ENCODE peak calls at places on chromosome 11, in seven cellular contexts. U, I, O, M, F, H and T are unnamed samples.

GRCh38 chr11:64788321-64789215 is 10.2 kb upstream of the SF1 start:
- DNase-seq in U (no peak), I (no peak), O (peak; percentile 49), M (no peak), F (no peak), H (no peak), T (no peak)

GRCh38 chr11:48104562-48104924 is 112.1 kb upstream of the OR4B1 start:
- DNase-seq in U (no peak), I (no peak), O (no peak), M (no peak), F (no peak), H (no peak), T (no peak)

GRCh38 chr11:11442791-11443190 is 89.7 kb upstream of the CSNK2A3 start:
- DNase-seq in U (no peak), I (no peak), O (no peak), M (no peak), F (no peak), H (no peak), T (no peak)

GRCh38 chr11:86692317-86692716 is 19.9 kb upstream of the ME3 start:
- DNase-seq in U (peak; percentile 42), I (no peak), O (no peak), M (no peak), F (no peak), H (no peak), T (no peak)

GRCh38 chr11:122750047-122750446 is 88.3 kb upstream of the CRTAM start:
- DNase-seq in U (no peak), I (no peak), O (no peak), M (no peak), F (no peak), H (no peak), T (no peak)

GRCh38 chr11:35526370-35526792 is 965 bp upstream of the PAMR1 start:
- DNase-seq in U (peak; percentile 65), I (no peak), O (no peak), M (no peak), F (peak; percentile 6), H (no peak), T (no peak)

GRCh38 chr11:127017482-127017881 is 16.9 kb upstream of the KIRREL3 start:
- DNase-seq in U (peak; percentile 93), I (no peak), O (no peak), M (no peak), F (no peak), H (no peak), T (no peak)

GRCh38 chr11:75733346-75734107 is 15.9 kb downstream of the MOGAT2 start:
- DNase-seq in U (no peak), I (no peak), O (peak; percentile 74), M (no peak), F (no peak), H (peak; percentile 52), T (no peak)

GRCh38 chr11:8674859-8675258 is 7.6 kb downstream of the TRIM66 start:
- DNase-seq in U (no peak), I (no peak), O (no peak), M (no peak), F (no peak), H (no peak), T (no peak)

GRCh38 chr11:129766858-129767604 is 48.6 kb upstream of the TMEM45B start:
- DNase-seq in U (peak; percentile 23), I (no peak), O (no peak), M (peak; percentile 37), F (no peak), H (peak; percentile 29), T (no peak)

GRCh38 chr11:59429924-59430516 is 3.8 kb upstream of the OR5A2 start:
- DNase-seq in U (peak; percentile 45), I (peak; percentile 2), O (no peak), M (no peak), F (peak; percentile 3), H (peak; percentile 34), T (peak; percentile 62)

GRCh38 chr11:103794262-103794661 is 242.2 kb upstream of the DDI1 start:
- DNase-seq in U (no peak), I (peak; percentile 66), O (no peak), M (no peak), F (no peak), H (no peak), T (no peak)

GRCh38 chr11:111775024-111775710 is 9.0 kb upstream of the PPP2R1B start:
- DNase-seq in U (peak; percentile 50), I (no peak), O (no peak), M (peak; percentile 14), F (no peak), H (no peak), T (no peak)

GRCh38 chr11:6315811-6316425 is 4.4 kb downstream of the CAVIN3 start:
- DNase-seq in U (peak; percentile 65), I (no peak), O (peak; percentile 67), M (peak; percentile 45), F (no peak), H (peak; percentile 79), T (peak; percentile 68)

GRCh38 chr11:120828847-120829246 is 195.1 kb upstream of the TBCEL start:
- DNase-seq in U (no peak), I (no peak), O (no peak), M (no peak), F (no peak), H (no peak), T (no peak)

GRCh38 chr11:123020968-123021367 is 39.3 kb upstream of the BSX start:
- DNase-seq in U (peak; percentile 49), I (no peak), O (peak; percentile 65), M (peak; percentile 10), F (no peak), H (peak; percentile 76), T (peak; percentile 77)

GRCh38 chr11:293293-293851 is 4.4 kb downstream of the PGGHG start:
- DNase-seq in U (no peak), I (no peak), O (peak; percentile 60), M (no peak), F (no peak), H (no peak), T (no peak)

GRCh38 chr11:63589000-63589399 is 25.2 kb downstream of the PLAAT3 start:
- DNase-seq in U (no peak), I (no peak), O (no peak), M (no peak), F (no peak), H (no peak), T (no peak)

GRCh38 chr11:127458561-127458960 is 458.0 kb upstream of the KIRREL3 start:
- DNase-seq in U (no peak), I (no peak), O (no peak), M (no peak), F (no peak), H (no peak), T (no peak)

GRCh38 chr11:61123775-61124571 is 21.7 kb downstream of the CD5 start:
- DNase-seq in U (no peak), I (no peak), O (no peak), M (no peak), F (no peak), H (no peak), T (no peak)

GRCh38 chr11:134537296-134537695 is 125.3 kb upstream of the B3GAT1 start:
- DNase-seq in U (no peak), I (no peak), O (peak; percentile 27), M (no peak), F (no peak), H (no peak), T (no peak)

DNA sequence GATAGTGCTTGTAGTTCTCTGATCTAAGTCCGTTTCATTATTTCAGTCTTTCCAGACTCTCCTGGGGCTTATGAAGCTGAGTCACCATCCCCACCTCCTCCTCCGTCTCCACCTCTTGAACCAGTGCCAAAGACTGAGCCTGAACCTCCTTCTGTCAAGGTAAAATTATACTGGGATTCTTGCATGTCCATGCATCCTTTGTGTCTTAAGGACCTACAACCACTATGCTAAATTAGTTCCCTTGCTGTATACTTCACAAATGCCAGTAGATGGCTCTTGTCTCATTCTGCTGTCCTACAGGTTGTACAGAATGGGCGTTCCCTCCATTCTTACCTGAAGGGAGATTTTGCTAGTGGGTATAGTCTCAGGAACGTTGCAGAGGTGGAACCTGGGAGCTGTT is 42.2 kb downstream of the POLD3 start:
- DNase-seq in U (peak; percentile 66), I (no peak), O (no peak), M (peak; percentile 14), F (no peak), H (no peak), T (no peak)
- TF ChIP-seq CTCF in U (peak; percentile 30), I (peak; percentile 40), O (peak; percentile 21), M (no peak), F (peak; percentile 31), H (peak; percentile 48), T (no peak)

GRCh38 chr11:125064070-125064469 is 965 bp downstream of the SLC37A2 start:
- DNase-seq in U (no peak), I (no peak), O (no peak), M (no peak), F (no peak), H (no peak), T (no peak)
- TF ChIP-seq CTCF in U (no peak), I (no peak), O (no peak), M (no peak), F (no peak), H (no peak), T (no peak)

DNA sequence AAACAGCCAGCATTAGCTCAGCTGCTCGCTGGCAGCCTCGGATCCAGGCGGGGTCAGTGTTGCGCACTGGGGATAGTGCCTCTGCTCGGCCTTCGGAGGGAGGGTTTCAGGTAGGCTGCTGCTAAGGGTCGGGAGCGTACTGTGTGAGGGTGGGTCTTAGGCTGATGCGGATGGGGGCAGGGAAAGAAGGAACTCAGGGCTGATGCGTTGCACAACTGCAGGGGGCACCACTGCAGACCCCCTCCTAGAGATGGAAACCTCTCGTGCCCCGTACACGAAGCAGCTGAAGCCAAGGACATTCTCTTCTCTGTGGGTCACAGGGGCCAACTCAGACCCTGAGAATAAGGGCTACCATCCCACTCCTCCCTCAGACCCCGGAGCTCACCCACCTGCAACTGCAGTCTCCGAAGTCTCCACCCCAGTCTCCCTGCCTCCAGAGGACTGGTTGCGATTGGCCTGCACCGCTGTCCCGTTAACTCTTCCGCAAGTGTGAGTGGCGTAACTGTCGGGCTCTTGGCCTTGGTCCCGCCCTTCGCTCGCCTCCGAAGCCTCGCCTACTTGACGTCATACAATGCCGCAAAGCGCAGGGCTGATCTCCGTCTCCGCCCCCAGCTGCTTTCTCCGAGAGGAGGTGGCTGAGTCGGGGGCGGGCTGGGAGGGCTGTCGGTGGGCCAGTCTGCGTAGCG is at the start of gene KBTBD3:
- DNase-seq in U (peak; percentile 99), I (peak; percentile 98), O (peak; percentile 99), M (peak; percentile 99), F (peak; percentile 97), H (peak; percentile 93), T (peak; percentile 93)
- TF ChIP-seq CTCF in U (no peak), I (peak; percentile 52), O (peak; percentile 41), M (peak; percentile 48), F (peak; percentile 76), H (peak; percentile 65), T (peak; percentile 37)

DNA sequence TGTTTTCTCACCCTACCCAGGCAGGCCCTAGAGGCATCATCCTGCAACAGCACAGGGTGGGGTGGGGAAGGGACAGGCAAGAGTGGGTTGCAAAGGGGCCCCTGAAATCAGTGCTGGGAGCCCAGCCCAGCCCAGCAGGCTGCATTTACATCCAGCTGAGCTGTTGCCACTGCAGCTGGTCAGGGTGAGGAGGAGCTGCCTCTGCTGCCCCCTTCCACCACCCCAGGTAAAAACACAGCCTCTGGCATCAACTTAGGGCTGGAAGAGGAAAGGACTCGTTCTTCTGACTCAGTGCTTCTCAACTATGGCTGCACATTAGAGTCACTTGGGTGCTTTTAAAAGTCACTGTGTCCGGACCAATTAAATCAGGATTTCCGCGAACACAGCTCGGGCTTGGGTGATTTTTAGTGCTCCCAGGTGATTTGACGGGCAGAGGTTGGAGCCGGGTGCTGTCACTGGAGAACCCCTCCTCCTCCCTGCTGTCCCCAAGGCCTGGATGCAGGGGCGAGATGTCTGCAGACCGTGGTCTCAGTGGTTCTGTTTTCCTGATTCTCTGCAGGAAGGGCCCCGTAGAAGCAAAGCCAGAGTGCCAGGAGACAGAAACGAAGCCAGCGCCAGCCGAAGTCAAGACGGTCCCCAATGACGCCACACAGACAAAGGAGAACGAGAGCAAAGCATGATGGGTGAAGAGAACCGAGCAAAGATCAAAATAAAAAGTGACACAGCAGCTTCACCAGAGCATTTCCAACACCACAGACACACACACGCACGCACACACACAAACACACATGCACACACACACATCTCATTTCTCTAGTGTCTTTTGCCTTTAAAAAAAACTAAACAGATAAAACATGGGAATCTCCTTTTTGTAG is 39.4 kb upstream of the TTC12 start:
- DNase-seq in U (no peak), I (no peak), O (no peak), M (no peak), F (no peak), H (peak; percentile 44), T (no peak)
- TF ChIP-seq CTCF in U (no peak), I (peak; percentile 11), O (no peak), M (no peak), F (peak; percentile 16), H (peak; percentile 12), T (no peak)